ENCODE peak calls at places on chromosome 3, in four cellular contexts. H is mucosa of descending colon; U is heart left ventricle; S is activated T-cell treated with anti-CD3 and anti-CD28 coated beads, Interleukin-2, amount 50 U/mL, for 4 hours. M is an unnamed sample.

GRCh38 chr3:97968376-97968775 is 3.9 kb downstream of the RIOX2 start:
- ATAC-seq in H (no peak), U (no peak), S (no peak), M (no peak)

GRCh38 chr3:171824824-171825221 is 14.5 kb upstream of the PLD1 start:
- ATAC-seq in H (no peak), U (no peak), S (no peak), M (no peak)

GRCh38 chr3:112687214-112687613 is 46.3 kb upstream of the CCDC80 start:
- ATAC-seq in H (no peak), U (no peak), S (no peak), M (no peak)

GRCh38 chr3:20698896-20699295 is 512.9 kb upstream of the SGO1 start:
- ATAC-seq in H (no peak), U (no peak), S (no peak), M (no peak)

GRCh38 chr3:156253150-156253549 is 132.8 kb downstream of the KCNAB1 start:
- ATAC-seq in H (no peak), U (no peak), S (no peak), M (no peak)

GRCh38 chr3:55595420-55595819 is 108.3 kb upstream of the WNT5A start:
- ATAC-seq in H (no peak), U (no peak), S (no peak), M (no peak)

GRCh38 chr3:99823723-99824711 is 6.4 kb downstream of the CMSS1 start:
- ATAC-seq in H (no peak), U (no peak), S (no peak), M (no peak)

GRCh38 chr3:62090066-62090465 is 283.3 kb downstream of the FEZF2 start:
- ATAC-seq in H (no peak), U (peak), S (no peak), M (no peak)

GRCh38 chr3:27673701-27674100 is 48.4 kb downstream of the EOMES start:
- ATAC-seq in H (no peak), U (no peak), S (no peak), M (no peak)

GRCh38 chr3:46538803-46539442 is 27.2 kb downstream of the LRRC2 start:
- ATAC-seq in H (peak), U (no peak), S (peak), M (peak)

GRCh38 chr3:114903213-114903612 is 243.9 kb downstream of the ZBTB20 start:
- ATAC-seq in H (peak), U (no peak), S (no peak), M (no peak)

GRCh38 chr3:71214797-71215196 is 368.7 kb downstream of the FOXP1 start:
- ATAC-seq in H (no peak), U (no peak), S (peak), M (peak)

GRCh38 chr3:156635973-156636372 is 38.4 kb upstream of the TIPARP start:
- ATAC-seq in H (no peak), U (no peak), S (no peak), M (no peak)

GRCh38 chr3:134685881-134686802 is 35.3 kb upstream of the KY start:
- ATAC-seq in H (peak), U (no peak), S (no peak), M (peak)

GRCh38 chr3:61991706-61992105 is 381.6 kb downstream of the FEZF2 start:
- ATAC-seq in H (no peak), U (no peak), S (no peak), M (no peak)

GRCh38 chr3:53030864-53031445 is 14.9 kb downstream of the SFMBT1 start:
- ATAC-seq in H (peak), U (no peak), S (peak), M (no peak)

GRCh38 chr3:195546130-195546560 is 3.0 kb upstream of the PPP1R2 start:
- ATAC-seq in H (no peak), U (no peak), S (no peak), M (no peak)

GRCh38 chr3:23686535-23686934 is 119.2 kb upstream of the UBE2E1 start:
- ATAC-seq in H (no peak), U (no peak), S (no peak), M (no peak)

GRCh38 chr3:15982667-15983145 is 184.9 kb upstream of the ANKRD28 start:
- ATAC-seq in H (no peak), U (peak), S (no peak), M (no peak)

GRCh38 chr3:155233213-155233612 is 60.3 kb downstream of the STRIT1 start:
- ATAC-seq in H (peak), U (peak), S (no peak), M (no peak)

GRCh38 chr3:118942651-118943050 is 92.0 kb downstream of the IGSF11 start:
- ATAC-seq in H (no peak), U (no peak), S (no peak), M (no peak)

GRCh38 chr3:48788544-48789162 is 59.0 kb downstream of the PRKAR2A start:
- ATAC-seq in H (no peak), U (no peak), S (no peak), M (no peak)

GRCh38 chr3:186510374-186511079 is 33.7 kb downstream of the CRYGS start:
- ATAC-seq in H (no peak), U (no peak), S (no peak), M (peak)

GRCh38 chr3:149657796-149658443 is at the start of gene WWTR1:
- ATAC-seq in H (peak), U (peak), S (peak), M (peak)

GRCh38 chr3:29313981-29314726 is 33.3 kb downstream of the RBMS3 start:
- ATAC-seq in H (no peak), U (no peak), S (no peak), M (no peak)

GRCh38 chr3:149527531-149528343 is 53.2 kb downstream of the TM4SF4 start:
- ATAC-seq in H (peak), U (peak), S (no peak), M (no peak)

GRCh38 chr3:73535137-73535536 is 89.6 kb downstream of the PDZRN3 start:
- ATAC-seq in H (no peak), U (no peak), S (no peak), M (no peak)

GRCh38 chr3:8793242-8793641 is 23.8 kb upstream of the OXTR start:
- ATAC-seq in H (no peak), U (no peak), S (no peak), M (no peak)

GRCh38 chr3:128786434-128787020 is 60.5 kb downstream of the RAB7A start:
- ATAC-seq in H (no peak), U (no peak), S (no peak), M (no peak)

GRCh38 chr3:119457260-119457659 is 6.2 kb downstream of the TMEM39A start:
- ATAC-seq in H (no peak), U (peak), S (no peak), M (no peak)

GRCh38 chr3:15512173-15512572 is 9.3 kb downstream of the COLQ start:
- ATAC-seq in H (peak), U (peak), S (no peak), M (no peak)

GRCh38 chr3:188266581-188267274 is 112.8 kb downstream of the LPP start:
- ATAC-seq in H (peak), U (peak), S (no peak), M (no peak)

GRCh38 chr3:48215876-48216275 is 7.4 kb upstream of the CAMP start:
- ATAC-seq in H (peak), U (peak), S (no peak), M (no peak)

GRCh38 chr3:194465920-194466570 is 20.8 kb downstream of the ATP13A3 start:
- ATAC-seq in H (no peak), U (no peak), S (peak), M (no peak)

GRCh38 chr3:74613566-74613965 is 893 bp downstream of the CNTN3 start:
- ATAC-seq in H (peak), U (no peak), S (no peak), M (no peak)

GRCh38 chr3:59540696-59541095 is 490.9 kb upstream of the CFAP20DC start:
- ATAC-seq in H (no peak), U (no peak), S (peak), M (peak)

GRCh38 chr3:196193738-196194541 is 17.3 kb downstream of the ZDHHC19 start:
- ATAC-seq in H (peak), U (peak), S (no peak), M (no peak)

GRCh38 chr3:177820683-177821316 is 623.5 kb upstream of the TBL1XR1 start:
- ATAC-seq in H (no peak), U (no peak), S (no peak), M (peak)

M was measured in stimulated activated memory B cell treated with anti-CD40 and anti-IgM and Interleukin-4, amounts not matched to agents 10 μg/mL and 1 μg/mL and 100 μg/mL, for 72 hours.